ENCODE peak calls at places on chromosomes 3 and 15, in six cellular contexts. D, Q, J, E, V and C are unnamed samples.

GRCh38 chr3:160828880-160829279 is 72.8 kb downstream of the PPM1L start:
- DNase-seq in V (no peak), Q (no peak), J (no peak), E (no peak), D (no peak), C (no peak)

GRCh38 chr3:79148786-79149185 is 619.0 kb downstream of the ROBO1 start:
- DNase-seq in V (no peak), D (no peak), J (no peak), Q (no peak), E (no peak), C (no peak)

GRCh38 chr3:27357665-27358258 is 11.4 kb downstream of the NEK10 start:
- DNase-seq in J (peak), E (peak), V (peak), D (no peak), Q (peak), C (peak)

GRCh38 chr3:169964176-169964575 is 2.4 kb upstream of the SEC62 start:
- DNase-seq in Q (no peak), D (no peak), V (no peak), E (peak), J (peak), C (peak)

GRCh38 chr15:74322558-74323180 is 44.8 kb downstream of the CYP11A1 start:
- DNase-seq in D (peak), Q (peak), J (peak), E (peak), V (peak), C (peak)

GRCh38 chr3:138051946-138052802 is 42.2 kb downstream of the CLDN18 start:
- DNase-seq in Q (peak), V (peak), D (no peak), J (peak), E (peak), C (peak)

GRCh38 chr15:72800819-72801481 is 17.4 kb upstream of the ADPGK start:
- DNase-seq in E (peak), V (no peak), J (no peak), Q (no peak), D (no peak), C (peak)

GRCh38 chr3:127043041-127043641 is 60.2 kb downstream of the PLXNA1 start:
- DNase-seq in E (peak), V (no peak), Q (no peak), J (no peak), D (no peak), C (no peak)

GRCh38 chr3:14633819-14634424 is 17.6 kb upstream of the CCDC174 start:
- DNase-seq in J (peak), D (no peak), E (peak), V (peak), Q (peak), C (peak)